ENCODE peak calls at places on chromosomes 7 and 10, in four cellular contexts. K is iris pigment epithelial cell, L is pancreas, E is aorta. I is an unnamed sample.
A peak's percentile ranks its signal among the peaks of the same experiment; 100 is the strongest.

GRCh38 chr10:96665306-96665705 is 55.0 kb downstream of the PIK3AP1 start:
- DNase-seq in E (no peak), K (peak; percentile 84), L (no peak), I (no peak)

GRCh38 chr7:1323178-1324027 is 90.7 kb downstream of the UNCX start:
- DNase-seq in K (peak; percentile 2), E (peak; percentile 73), L (no peak), I (no peak)

GRCh38 chr10:7410800-7411670 is at the start of gene SFMBT2:
- DNase-seq in E (peak; percentile 84), L (peak; percentile 46), K (peak; percentile 35), I (peak; percentile 48)

GRCh38 chr10:37865957-37866671 is 8.7 kb upstream of the ZNF248 start:
- DNase-seq in L (no peak), E (no peak), K (no peak), I (no peak)

GRCh38 chr10:109915566-109915965 is 7.7 kb downstream of the XPNPEP1 start:
- DNase-seq in L (no peak), E (no peak), K (no peak), I (no peak)

GRCh38 chr7:152881893-152882292 is 122.3 kb downstream of the ACTR3B start:
- DNase-seq in E (no peak), K (no peak), L (no peak), I (no peak)

GRCh38 chr10:77291596-77292505 is 345.8 kb downstream of the KCNMA1 start:
- DNase-seq in E (no peak), L (no peak), K (no peak), I (no peak)

GRCh38 chr7:44986218-44987053 is 7.6 kb upstream of the MYO1G start:
- DNase-seq in E (peak; percentile 99), L (peak; percentile 96), K (peak; percentile 95), I (peak; percentile 95)

GRCh38 chr10:50850576-50851340 is 34.7 kb downstream of the A1CF start:
- DNase-seq in K (peak; percentile 8), E (no peak), L (no peak), I (no peak)

GRCh38 chr10:44325878-44326277 is 59.0 kb downstream of the CXCL12 start:
- DNase-seq in K (no peak), L (no peak), E (no peak), I (no peak)

GRCh38 chr7:32561613-32562012 is 66.3 kb downstream of the AVL9 start:
- DNase-seq in E (no peak), K (no peak), L (no peak), I (no peak)

GRCh38 chr10:29646960-29647431 is 12.2 kb upstream of the SVIL start:
- DNase-seq in E (no peak), K (peak; percentile 70), L (no peak), I (no peak)

GRCh38 chr10:24552346-24553016 is 171.2 kb downstream of the ARHGAP21 start:
- DNase-seq in K (no peak), E (no peak), L (peak; percentile 80), I (peak; percentile 46)

GRCh38 chr10:78149193-78149592 is 115.5 kb downstream of the RPS24 start:
- DNase-seq in L (no peak), K (peak; percentile 4), E (no peak), I (no peak)

GRCh38 chr7:23373151-23374004 is 74.2 kb downstream of the MALSU1 start:
- DNase-seq in E (no peak), L (no peak), K (no peak), I (no peak)

GRCh38 chr10:101558206-101558605 is 29.9 kb downstream of the POLL start:
- DNase-seq in K (no peak), E (no peak), L (no peak), I (no peak)

GRCh38 chr7:132433286-132433685 is 143.0 kb downstream of the PLXNA4 start:
- DNase-seq in L (no peak), E (no peak), K (no peak), I (no peak)

GRCh38 chr7:2143450-2143849 is 89.3 kb downstream of the MAD1L1 start:
- DNase-seq in L (no peak), K (no peak), E (no peak), I (no peak)

GRCh38 chr7:14596421-14596820 is 306.1 kb downstream of the DGKB start:
- DNase-seq in E (no peak), L (no peak), K (peak; percentile 9), I (no peak)

GRCh38 chr10:70359017-70359550 is 23.3 kb downstream of the LRRC20 start:
- DNase-seq in L (no peak), E (peak; percentile 44), K (no peak), I (no peak)

GRCh38 chr10:78292987-78293865 is 259.6 kb downstream of the RPS24 start:
- DNase-seq in E (peak; percentile 11), L (no peak), K (peak; percentile 7), I (no peak)

GRCh38 chr10:100894589-100895294 is 18.0 kb upstream of the SLF2 start:
- DNase-seq in E (no peak), K (no peak), L (no peak), I (peak; percentile 16)

GRCh38 chr10:11919271-11919670 is 96.1 kb downstream of the PROSER2 start:
- DNase-seq in E (no peak), L (no peak), K (no peak), I (no peak)

GRCh38 chr7:930975-931758 is 23.3 kb downstream of the ADAP1 start:
- DNase-seq in E (peak; percentile 41), K (no peak), L (peak; percentile 4), I (no peak)